ENCODE peak calls at places on chromosomes 16 and 17, in six cellular contexts. One of them, this sample, is unnamed.

GRCh38 chr16:81797443-81797842 is 18.4 kb downstream of the PLCG2 start:
- DNase-seq in DMS53: no peak
- DNase-seq in stimulated activated CD4-positive, alpha-beta T cell treated with anti-CD3 and anti-CD28 coated beads, Interleukin-4, amount 100 ng/mL, for 1 hour: no peak
- DNase-seq in occipital lobe: no peak
- DNase-seq in NCI-H510A treated with DMSO at 0.1 percent for 48 hours: no peak
- DNase-seq in NCI-H460: no peak
- DNase-seq in this sample: no peak

GRCh38 chr16:54687043-54687655 is 243.5 kb upstream of the IRX5 start:
- DNase-seq in DMS53: no peak
- DNase-seq in stimulated activated CD4-positive, alpha-beta T cell treated with anti-CD3 and anti-CD28 coated beads, Interleukin-4, amount 100 ng/mL, for 1 hour: no peak
- DNase-seq in occipital lobe: no peak
- DNase-seq in NCI-H510A treated with DMSO at 0.1 percent for 48 hours: no peak
- DNase-seq in NCI-H460: no peak
- DNase-seq in this sample: no peak

GRCh38 chr16:11671271-11671670 is 3.0 kb downstream of the SNN start:
- DNase-seq in DMS53: no peak
- DNase-seq in stimulated activated CD4-positive, alpha-beta T cell treated with anti-CD3 and anti-CD28 coated beads, Interleukin-4, amount 100 ng/mL, for 1 hour: no peak
- DNase-seq in occipital lobe: no peak
- DNase-seq in NCI-H510A treated with DMSO at 0.1 percent for 48 hours: no peak
- DNase-seq in NCI-H460: no peak
- DNase-seq in this sample: no peak

GRCh38 chr17:56351675-56352074 is 198.4 kb downstream of the ANKFN1 start:
- DNase-seq in DMS53: peak; percentile 36
- DNase-seq in stimulated activated CD4-positive, alpha-beta T cell treated with anti-CD3 and anti-CD28 coated beads, Interleukin-4, amount 100 ng/mL, for 1 hour: no peak
- DNase-seq in occipital lobe: no peak
- DNase-seq in NCI-H510A treated with DMSO at 0.1 percent for 48 hours: peak; percentile 68
- DNase-seq in NCI-H460: no peak
- DNase-seq in this sample: no peak

GRCh38 chr17:76866774-76867577 is 1.2 kb upstream of the MGAT5B start:
- DNase-seq in DMS53: no peak
- DNase-seq in stimulated activated CD4-positive, alpha-beta T cell treated with anti-CD3 and anti-CD28 coated beads, Interleukin-4, amount 100 ng/mL, for 1 hour: no peak
- DNase-seq in occipital lobe: no peak
- DNase-seq in NCI-H510A treated with DMSO at 0.1 percent for 48 hours: no peak
- DNase-seq in NCI-H460: no peak
- DNase-seq in this sample: peak; percentile 88

GRCh38 chr17:45405250-45406086 is 27.2 kb downstream of the ARHGAP27 start:
- DNase-seq in DMS53: peak; percentile 46
- DNase-seq in stimulated activated CD4-positive, alpha-beta T cell treated with anti-CD3 and anti-CD28 coated beads, Interleukin-4, amount 100 ng/mL, for 1 hour: no peak
- DNase-seq in occipital lobe: no peak
- DNase-seq in NCI-H510A treated with DMSO at 0.1 percent for 48 hours: no peak
- DNase-seq in NCI-H460: no peak
- DNase-seq in this sample: peak; percentile 42

GRCh38 chr17:31544186-31544585 is 152.7 kb downstream of the RAB11FIP4 start:
- DNase-seq in DMS53: no peak
- DNase-seq in stimulated activated CD4-positive, alpha-beta T cell treated with anti-CD3 and anti-CD28 coated beads, Interleukin-4, amount 100 ng/mL, for 1 hour: no peak
- DNase-seq in occipital lobe: no peak
- DNase-seq in NCI-H510A treated with DMSO at 0.1 percent for 48 hours: no peak
- DNase-seq in NCI-H460: no peak
- DNase-seq in this sample: no peak

GRCh38 chr16:79316004-79316458 is 284.5 kb downstream of the MAF start:
- DNase-seq in DMS53: no peak
- DNase-seq in stimulated activated CD4-positive, alpha-beta T cell treated with anti-CD3 and anti-CD28 coated beads, Interleukin-4, amount 100 ng/mL, for 1 hour: peak; percentile 58
- DNase-seq in occipital lobe: no peak
- DNase-seq in NCI-H510A treated with DMSO at 0.1 percent for 48 hours: no peak
- DNase-seq in NCI-H460: no peak
- DNase-seq in this sample: no peak

GRCh38 chr16:51155199-51155607 is 4.1 kb upstream of the SALL1 start:
- DNase-seq in DMS53: no peak
- DNase-seq in stimulated activated CD4-positive, alpha-beta T cell treated with anti-CD3 and anti-CD28 coated beads, Interleukin-4, amount 100 ng/mL, for 1 hour: no peak
- DNase-seq in occipital lobe: no peak
- DNase-seq in NCI-H510A treated with DMSO at 0.1 percent for 48 hours: no peak
- DNase-seq in NCI-H460: no peak
- DNase-seq in this sample: no peak

GRCh38 chr17:4499431-4500187 is 928 bp downstream of the SPNS2 start:
- DNase-seq in DMS53: peak; percentile 74
- DNase-seq in stimulated activated CD4-positive, alpha-beta T cell treated with anti-CD3 and anti-CD28 coated beads, Interleukin-4, amount 100 ng/mL, for 1 hour: peak; percentile 31
- DNase-seq in occipital lobe: peak; percentile 65
- DNase-seq in NCI-H510A treated with DMSO at 0.1 percent for 48 hours: no peak
- DNase-seq in NCI-H460: no peak
- DNase-seq in this sample: no peak

GRCh38 chr16:4034963-4035362 is 81.3 kb downstream of the ADCY9 start:
- DNase-seq in DMS53: no peak
- DNase-seq in stimulated activated CD4-positive, alpha-beta T cell treated with anti-CD3 and anti-CD28 coated beads, Interleukin-4, amount 100 ng/mL, for 1 hour: no peak
- DNase-seq in occipital lobe: no peak
- DNase-seq in NCI-H510A treated with DMSO at 0.1 percent for 48 hours: no peak
- DNase-seq in NCI-H460: no peak
- DNase-seq in this sample: no peak

GRCh38 chr16:29974291-29975133 is 844 bp downstream of the TAOK2 start:
- DNase-seq in DMS53: peak; percentile 34
- DNase-seq in stimulated activated CD4-positive, alpha-beta T cell treated with anti-CD3 and anti-CD28 coated beads, Interleukin-4, amount 100 ng/mL, for 1 hour: no peak
- DNase-seq in occipital lobe: no peak
- DNase-seq in NCI-H510A treated with DMSO at 0.1 percent for 48 hours: no peak
- DNase-seq in NCI-H460: no peak
- DNase-seq in this sample: peak; percentile 34

GRCh38 chr17:17919169-17920107 is 52.8 kb downstream of the TOM1L2 start:
- DNase-seq in DMS53: peak; percentile 79
- DNase-seq in stimulated activated CD4-positive, alpha-beta T cell treated with anti-CD3 and anti-CD28 coated beads, Interleukin-4, amount 100 ng/mL, for 1 hour: peak; percentile 59
- DNase-seq in occipital lobe: peak; percentile 61
- DNase-seq in NCI-H510A treated with DMSO at 0.1 percent for 48 hours: peak; percentile 69
- DNase-seq in NCI-H460: peak; percentile 78
- DNase-seq in this sample: peak; percentile 84

GRCh38 chr16:15716694-15717447 is 66.8 kb downstream of the NDE1 start:
- DNase-seq in DMS53: no peak
- DNase-seq in stimulated activated CD4-positive, alpha-beta T cell treated with anti-CD3 and anti-CD28 coated beads, Interleukin-4, amount 100 ng/mL, for 1 hour: no peak
- DNase-seq in occipital lobe: no peak
- DNase-seq in NCI-H510A treated with DMSO at 0.1 percent for 48 hours: no peak
- DNase-seq in NCI-H460: no peak
- DNase-seq in this sample: no peak

GRCh38 chr17:46212634-46213435 is 19.6 kb upstream of the KANSL1 start:
- DNase-seq in DMS53: peak; percentile 91
- DNase-seq in stimulated activated CD4-positive, alpha-beta T cell treated with anti-CD3 and anti-CD28 coated beads, Interleukin-4, amount 100 ng/mL, for 1 hour: peak; percentile 41
- DNase-seq in occipital lobe: no peak
- DNase-seq in NCI-H510A treated with DMSO at 0.1 percent for 48 hours: peak; percentile 83
- DNase-seq in NCI-H460: peak; percentile 66
- DNase-seq in this sample: peak; percentile 91

GRCh38 chr17:71109697-71110096 is 940.4 kb downstream of the KCNJ2 start:
- DNase-seq in DMS53: no peak
- DNase-seq in stimulated activated CD4-positive, alpha-beta T cell treated with anti-CD3 and anti-CD28 coated beads, Interleukin-4, amount 100 ng/mL, for 1 hour: no peak
- DNase-seq in occipital lobe: no peak
- DNase-seq in NCI-H510A treated with DMSO at 0.1 percent for 48 hours: no peak
- DNase-seq in NCI-H460: no peak
- DNase-seq in this sample: no peak

GRCh38 chr16:74999208-74999682 is 421 bp downstream of the ZNRF1 start:
- DNase-seq in DMS53: peak; percentile 65
- DNase-seq in stimulated activated CD4-positive, alpha-beta T cell treated with anti-CD3 and anti-CD28 coated beads, Interleukin-4, amount 100 ng/mL, for 1 hour: peak; percentile 44
- DNase-seq in occipital lobe: peak; percentile 39
- DNase-seq in NCI-H510A treated with DMSO at 0.1 percent for 48 hours: no peak
- DNase-seq in NCI-H460: no peak
- DNase-seq in this sample: peak; percentile 51